ENCODE peak calls at places on chromosomes 16 and 17, in six cellular contexts. One of them, this sample, is unnamed.

GRCh38 chr17:61338000-61338864 is 61.4 kb upstream of the TBX2 start:
- DNase-seq in fibroblast of villous mesenchyme: peak; percentile 80
- DNase-seq in dermis microvascular lymphatic vessel endothelial cell: no peak
- DNase-seq in Karpas-422: no peak
- DNase-seq in T-helper 17 cell: no peak
- DNase-seq in Right ventricle myocardium superior: no peak
- DNase-seq in this sample: peak; percentile 87

GRCh38 chr17:61641084-61641483 is 50.1 kb upstream of the NACA2 start:
- DNase-seq in fibroblast of villous mesenchyme: no peak
- DNase-seq in Karpas-422: no peak
- DNase-seq in T-helper 17 cell: no peak
- DNase-seq in Right ventricle myocardium superior: no peak
- DNase-seq in dermis microvascular lymphatic vessel endothelial cell: no peak
- DNase-seq in this sample: no peak

GRCh38 chr17:21756856-21757619 is 64.7 kb downstream of the KCNJ18 start:
- DNase-seq in dermis microvascular lymphatic vessel endothelial cell: no peak
- DNase-seq in fibroblast of villous mesenchyme: no peak
- DNase-seq in T-helper 17 cell: no peak
- DNase-seq in Right ventricle myocardium superior: no peak
- DNase-seq in Karpas-422: no peak
- DNase-seq in this sample: no peak

GRCh38 chr17:7782237-7782636 is 51.8 kb upstream of the KDM6B start:
- DNase-seq in Right ventricle myocardium superior: no peak
- DNase-seq in dermis microvascular lymphatic vessel endothelial cell: peak; percentile 12
- DNase-seq in fibroblast of villous mesenchyme: peak; percentile 77
- DNase-seq in Karpas-422: peak; percentile 51
- DNase-seq in T-helper 17 cell: no peak
- DNase-seq in this sample: peak; percentile 25

GRCh38 chr17:68460715-68461114 is 3.4 kb upstream of the WIPI1 start:
- DNase-seq in T-helper 17 cell: no peak
- DNase-seq in dermis microvascular lymphatic vessel endothelial cell: no peak
- DNase-seq in Right ventricle myocardium superior: no peak
- DNase-seq in fibroblast of villous mesenchyme: no peak
- DNase-seq in Karpas-422: no peak
- DNase-seq in this sample: no peak

GRCh38 chr16:3971261-3971660 is 90.7 kb upstream of the CREBBP start:
- DNase-seq in Right ventricle myocardium superior: peak; percentile 5
- DNase-seq in fibroblast of villous mesenchyme: peak; percentile 91
- DNase-seq in T-helper 17 cell: no peak
- DNase-seq in dermis microvascular lymphatic vessel endothelial cell: no peak
- DNase-seq in Karpas-422: no peak
- DNase-seq in this sample: peak; percentile 68

GRCh38 chr17:21183468-21183867 is 30.5 kb downstream of the TMEM11 start:
- DNase-seq in Right ventricle myocardium superior: no peak
- DNase-seq in T-helper 17 cell: no peak
- DNase-seq in fibroblast of villous mesenchyme: no peak
- DNase-seq in dermis microvascular lymphatic vessel endothelial cell: peak; percentile 18
- DNase-seq in Karpas-422: no peak
- DNase-seq in this sample: no peak

GRCh38 chr17:11558681-11559234 is 39.5 kb upstream of the DNAH9 start:
- DNase-seq in T-helper 17 cell: no peak
- DNase-seq in Right ventricle myocardium superior: no peak
- DNase-seq in dermis microvascular lymphatic vessel endothelial cell: no peak
- DNase-seq in fibroblast of villous mesenchyme: no peak
- DNase-seq in Karpas-422: no peak
- DNase-seq in this sample: no peak

GRCh38 chr17:39926588-39927100 is 757 bp downstream of the ORMDL3 start:
- DNase-seq in dermis microvascular lymphatic vessel endothelial cell: peak; percentile 38
- DNase-seq in T-helper 17 cell: peak; percentile 36
- DNase-seq in Right ventricle myocardium superior: peak; percentile 58
- DNase-seq in fibroblast of villous mesenchyme: peak; percentile 52
- DNase-seq in Karpas-422: peak; percentile 74
- DNase-seq in this sample: no peak

GRCh38 chr16:66950971-66951790 is 9.9 kb upstream of the CES3 start:
- DNase-seq in fibroblast of villous mesenchyme: no peak
- DNase-seq in dermis microvascular lymphatic vessel endothelial cell: no peak
- DNase-seq in Karpas-422: no peak
- DNase-seq in T-helper 17 cell: no peak
- DNase-seq in Right ventricle myocardium superior: no peak
- DNase-seq in this sample: no peak

GRCh38 chr16:47644166-47644565 is 183.0 kb downstream of the PHKB start:
- DNase-seq in dermis microvascular lymphatic vessel endothelial cell: peak; percentile 94
- DNase-seq in fibroblast of villous mesenchyme: peak; percentile 68
- DNase-seq in Karpas-422: no peak
- DNase-seq in Right ventricle myocardium superior: peak; percentile 46
- DNase-seq in T-helper 17 cell: no peak
- DNase-seq in this sample: no peak

GRCh38 chr17:43949777-43950176 is 4.0 kb downstream of the PYY start:
- DNase-seq in fibroblast of villous mesenchyme: no peak
- DNase-seq in Right ventricle myocardium superior: no peak
- DNase-seq in dermis microvascular lymphatic vessel endothelial cell: no peak
- DNase-seq in Karpas-422: no peak
- DNase-seq in T-helper 17 cell: no peak
- DNase-seq in this sample: no peak

GRCh38 chr16:5633845-5634440 is 536.3 kb upstream of the EEF2KMT start:
- DNase-seq in Right ventricle myocardium superior: no peak
- DNase-seq in Karpas-422: peak; percentile 82
- DNase-seq in fibroblast of villous mesenchyme: no peak
- DNase-seq in T-helper 17 cell: no peak
- DNase-seq in dermis microvascular lymphatic vessel endothelial cell: peak; percentile 30
- DNase-seq in this sample: peak; percentile 20

GRCh38 chr17:66474258-66474657 is 171.8 kb downstream of the PRKCA start:
- DNase-seq in Karpas-422: no peak
- DNase-seq in T-helper 17 cell: no peak
- DNase-seq in dermis microvascular lymphatic vessel endothelial cell: no peak
- DNase-seq in Right ventricle myocardium superior: no peak
- DNase-seq in fibroblast of villous mesenchyme: no peak
- DNase-seq in this sample: no peak

GRCh38 chr17:27180322-27180721 is 113.6 kb upstream of the WSB1 start:
- DNase-seq in dermis microvascular lymphatic vessel endothelial cell: no peak
- DNase-seq in fibroblast of villous mesenchyme: no peak
- DNase-seq in Karpas-422: no peak
- DNase-seq in Right ventricle myocardium superior: no peak
- DNase-seq in T-helper 17 cell: no peak
- DNase-seq in this sample: no peak

GRCh38 chr16:27366687-27367462 is 35.1 kb upstream of the IL21R start:
- DNase-seq in dermis microvascular lymphatic vessel endothelial cell: peak; percentile 30
- DNase-seq in Karpas-422: no peak
- DNase-seq in T-helper 17 cell: no peak
- DNase-seq in fibroblast of villous mesenchyme: no peak
- DNase-seq in Right ventricle myocardium superior: no peak
- DNase-seq in this sample: no peak

GRCh38 chr17:82699551-82699950 is 1.1 kb upstream of the RAB40B start:
- DNase-seq in fibroblast of villous mesenchyme: no peak
- DNase-seq in T-helper 17 cell: no peak
- DNase-seq in dermis microvascular lymphatic vessel endothelial cell: no peak
- DNase-seq in Right ventricle myocardium superior: peak; percentile 20
- DNase-seq in Karpas-422: no peak
- DNase-seq in this sample: no peak

GRCh38 chr16:50509521-50510341 is 38.5 kb upstream of the NKD1 start:
- DNase-seq in fibroblast of villous mesenchyme: peak; percentile 23
- DNase-seq in T-helper 17 cell: peak; percentile 29
- DNase-seq in dermis microvascular lymphatic vessel endothelial cell: peak; percentile 31
- DNase-seq in Right ventricle myocardium superior: no peak
- DNase-seq in Karpas-422: peak; percentile 76
- DNase-seq in this sample: no peak

GRCh38 chr16:14527411-14528044 is 102.5 kb downstream of the PARN start:
- DNase-seq in T-helper 17 cell: no peak
- DNase-seq in fibroblast of villous mesenchyme: peak; percentile 86
- DNase-seq in Right ventricle myocardium superior: no peak
- DNase-seq in Karpas-422: peak; percentile 49
- DNase-seq in dermis microvascular lymphatic vessel endothelial cell: no peak
- DNase-seq in this sample: no peak

GRCh38 chr17:73278465-73279453 is 17.1 kb upstream of the CPSF4L start:
- DNase-seq in fibroblast of villous mesenchyme: peak; percentile 34
- DNase-seq in T-helper 17 cell: no peak
- DNase-seq in dermis microvascular lymphatic vessel endothelial cell: no peak
- DNase-seq in Right ventricle myocardium superior: no peak
- DNase-seq in Karpas-422: no peak
- DNase-seq in this sample: no peak

GRCh38 chr17:21036361-21036881 is 6.4 kb downstream of the USP22 start:
- DNase-seq in dermis microvascular lymphatic vessel endothelial cell: no peak
- DNase-seq in Right ventricle myocardium superior: no peak
- DNase-seq in T-helper 17 cell: no peak
- DNase-seq in fibroblast of villous mesenchyme: no peak
- DNase-seq in Karpas-422: no peak
- DNase-seq in this sample: no peak

GRCh38 chr17:20153231-20153630 is 144.1 kb downstream of the SPECC1 start:
- DNase-seq in fibroblast of villous mesenchyme: no peak
- DNase-seq in T-helper 17 cell: no peak
- DNase-seq in Right ventricle myocardium superior: no peak
- DNase-seq in dermis microvascular lymphatic vessel endothelial cell: no peak
- DNase-seq in Karpas-422: peak; percentile 51
- DNase-seq in this sample: no peak

GRCh38 chr17:67421869-67422273 is 44.8 kb downstream of the PITPNC1 start:
- DNase-seq in Right ventricle myocardium superior: no peak
- DNase-seq in dermis microvascular lymphatic vessel endothelial cell: peak; percentile 90
- DNase-seq in Karpas-422: no peak
- DNase-seq in fibroblast of villous mesenchyme: peak; percentile 45
- DNase-seq in T-helper 17 cell: peak; percentile 37
- DNase-seq in this sample: peak; percentile 73

GRCh38 chr16:25390761-25391160 is 133.1 kb upstream of the ZKSCAN2 start:
- DNase-seq in fibroblast of villous mesenchyme: no peak
- DNase-seq in T-helper 17 cell: no peak
- DNase-seq in dermis microvascular lymphatic vessel endothelial cell: no peak
- DNase-seq in Right ventricle myocardium superior: no peak
- DNase-seq in Karpas-422: no peak
- DNase-seq in this sample: no peak

GRCh38 chr16:13829712-13830304 is 90.1 kb upstream of the ERCC4 start:
- DNase-seq in Karpas-422: no peak
- DNase-seq in Right ventricle myocardium superior: no peak
- DNase-seq in dermis microvascular lymphatic vessel endothelial cell: no peak
- DNase-seq in fibroblast of villous mesenchyme: no peak
- DNase-seq in T-helper 17 cell: no peak
- DNase-seq in this sample: no peak

GRCh38 chr16:72536673-72537435 is 364.9 kb upstream of the PMFBP1 start:
- DNase-seq in dermis microvascular lymphatic vessel endothelial cell: no peak
- DNase-seq in fibroblast of villous mesenchyme: peak; percentile 52
- DNase-seq in Karpas-422: no peak
- DNase-seq in Right ventricle myocardium superior: no peak
- DNase-seq in T-helper 17 cell: no peak
- DNase-seq in this sample: peak; percentile 36

GRCh38 chr16:79167893-79168292 is 432.6 kb downstream of the MAF start:
- DNase-seq in T-helper 17 cell: no peak
- DNase-seq in Karpas-422: no peak
- DNase-seq in Right ventricle myocardium superior: no peak
- DNase-seq in dermis microvascular lymphatic vessel endothelial cell: no peak
- DNase-seq in fibroblast of villous mesenchyme: no peak
- DNase-seq in this sample: no peak

GRCh38 chr17:35932576-35932975 is 2.0 kb upstream of the RDM1 start:
- DNase-seq in T-helper 17 cell: no peak
- DNase-seq in fibroblast of villous mesenchyme: peak; percentile 23
- DNase-seq in dermis microvascular lymphatic vessel endothelial cell: no peak
- DNase-seq in Karpas-422: no peak
- DNase-seq in Right ventricle myocardium superior: no peak
- DNase-seq in this sample: no peak

This sample was measured in HTR-8/SVneo.